ENCODE peak calls at places on chromosome 14, in ten cellular contexts. M is stomach, J is H1, T is sigmoid colon, B is tibial nerve, V is SK-N-SH, I is transverse colon, G is HepG2, Q is esophagus muscularis mucosa, F is K562. P is an unnamed sample.

GRCh38 chr14:91536327-91536726 is 26.2 kb upstream of the PPP4R3A start:
- DNase-seq in T (no peak), G (no peak), V (no peak), Q (no peak), B (no peak), F (no peak), J (no peak), I (no peak), M (no peak), P (no peak)

GRCh38 chr14:98366429-98366828 is 905.6 kb downstream of the BCL11B start:
- DNase-seq in V (no peak), T (no peak), J (no peak), I (no peak), B (no peak), G (no peak), F (no peak), M (no peak), Q (peak; percentile 55), P (no peak)

GRCh38 chr14:52434955-52435354 is 117.3 kb downstream of the TXNDC16 start:
- DNase-seq in Q (no peak), J (no peak), G (no peak), V (no peak), T (no peak), F (no peak), B (no peak), I (no peak), M (no peak), P (no peak)

GRCh38 chr14:104145826-104146642 is 7.6 kb downstream of the KIF26A start:
- DNase-seq in I (no peak), Q (no peak), B (no peak), M (no peak), G (no peak), J (peak; percentile 42), F (no peak), V (peak; percentile 49), T (peak; percentile 47), P (peak; percentile 17)

GRCh38 chr14:62162998-62163589 is 400.9 kb downstream of the SNAPC1 start:
- DNase-seq in G (peak; percentile 18), M (no peak), T (no peak), Q (no peak), B (no peak), V (peak; percentile 40), I (no peak), J (no peak), F (peak; percentile 12), P (no peak)

GRCh38 chr14:89164168-89165074 is 252.6 kb downstream of the FOXN3 start:
- DNase-seq in I (no peak), G (no peak), J (no peak), F (peak; percentile 34), V (no peak), M (no peak), B (no peak), T (no peak), Q (no peak), P (no peak)

GRCh38 chr14:105354541-105354940 is 40.0 kb downstream of the PACS2 start:
- DNase-seq in G (no peak), J (no peak), T (no peak), F (no peak), V (no peak), M (no peak), I (no peak), Q (no peak), B (no peak), P (no peak)

GRCh38 chr14:67908061-67908767 is 88.6 kb downstream of the RAD51B start:
- DNase-seq in B (no peak), F (no peak), J (no peak), I (no peak), V (no peak), Q (no peak), M (no peak), G (no peak), T (no peak), P (no peak)

DNA sequence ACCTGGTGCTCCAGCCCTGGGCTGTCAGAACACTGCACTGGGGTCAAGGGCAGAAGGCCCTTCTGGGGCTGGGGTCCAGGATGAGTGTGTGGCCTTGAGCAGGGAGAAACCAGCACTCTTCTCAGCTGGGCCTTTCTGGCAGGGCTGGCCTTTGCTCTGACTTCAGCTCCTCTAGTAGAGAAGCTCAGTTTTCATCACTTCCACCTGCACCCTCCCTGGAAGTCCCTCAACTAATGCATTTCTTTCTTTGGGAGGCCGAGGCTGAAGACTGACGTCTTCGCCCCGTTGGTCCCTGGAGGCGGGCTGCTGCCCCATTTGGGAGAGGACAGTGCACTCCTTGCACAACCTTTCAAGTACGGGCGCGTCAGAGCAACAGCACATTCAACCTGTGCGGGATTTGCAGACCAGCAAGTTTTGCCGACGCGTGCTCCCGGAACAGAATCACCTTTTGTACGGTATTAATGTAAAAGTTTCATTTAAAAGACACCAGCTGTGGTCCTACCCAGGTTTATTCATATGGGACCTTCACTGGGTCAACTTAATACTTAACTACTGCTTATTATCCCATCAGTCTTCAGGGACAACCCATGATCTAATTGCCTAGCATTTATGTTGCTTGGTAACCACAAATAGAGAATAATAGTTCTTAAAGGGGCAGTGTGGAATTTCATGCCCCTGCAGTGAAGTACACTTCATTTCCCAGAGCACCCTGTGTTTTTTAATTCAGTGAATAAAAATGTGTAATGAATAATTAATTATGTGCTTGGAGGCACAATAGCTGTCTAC is 134.9 kb upstream of the VRK1 start:
- DNase-seq in B (no peak), I (no peak), Q (peak; percentile 75), V (no peak), J (peak; percentile 42), G (no peak), F (no peak), T (no peak), M (no peak), P (no peak)
- TF ChIP-seq EP300 in B (no peak), I (no peak), Q (no peak), V (no peak), J (no peak), G (no peak), F (no peak), T (no peak), M (no peak), P (no peak)

GRCh38 chr14:101687756-101688546 is 73.6 kb upstream of the PPP2R5C start:
- DNase-seq in M (no peak), J (no peak), I (no peak), F (no peak), B (no peak), V (no peak), G (no peak), Q (no peak), T (no peak), P (no peak)
- H3K27me3 ChIP-seq in M (peaks cover 39% of the 10 kb centered on the region), J (peaks cover 39% of the 10 kb centered on the region), I (peaks cover 28% of the 10 kb centered on the region), F (no peaks in the 10 kb centered on the region), B (peaks cover 12% of the 10 kb centered on the region), V (no peaks in the 10 kb centered on the region), G (peaks cover 2% of the 10 kb centered on the region), Q (peaks cover 40% of the 10 kb centered on the region), T (no peaks in the 10 kb centered on the region), P (no peaks in the 10 kb centered on the region)

GRCh38 chr14:23579311-23579630 is 681 bp upstream of the JPH4 start:
- DNase-seq in M (peak; percentile 11), V (peak; percentile 65), B (no peak), G (peak; percentile 27), I (no peak), J (peak; percentile 50), Q (no peak), F (no peak), T (peak; percentile 29), P (no peak)

GRCh38 chr14:23580152-23580926 is 1.7 kb upstream of the JPH4 start:
- DNase-seq in G (peak; percentile 10), T (peak; percentile 37), Q (no peak), M (peak; percentile 21), V (no peak), B (no peak), I (no peak), J (no peak), F (no peak), P (no peak)

GRCh38 chr14:23578560-23579310 is at the start of gene JPH4:
- DNase-seq in M (peak; percentile 9), T (peak; percentile 34), Q (no peak), I (no peak), J (peak; percentile 77), V (peak; percentile 89), F (peak; percentile 27), G (no peak), B (no peak), P (peak; percentile 50)

GRCh38 chr14:23579739-23580138 is 1.1 kb upstream of the JPH4 start:
- DNase-seq in B (no peak), I (no peak), V (no peak), F (no peak), T (no peak), Q (no peak), J (no peak), M (no peak), G (peak; percentile 25), P (no peak)

DNA sequence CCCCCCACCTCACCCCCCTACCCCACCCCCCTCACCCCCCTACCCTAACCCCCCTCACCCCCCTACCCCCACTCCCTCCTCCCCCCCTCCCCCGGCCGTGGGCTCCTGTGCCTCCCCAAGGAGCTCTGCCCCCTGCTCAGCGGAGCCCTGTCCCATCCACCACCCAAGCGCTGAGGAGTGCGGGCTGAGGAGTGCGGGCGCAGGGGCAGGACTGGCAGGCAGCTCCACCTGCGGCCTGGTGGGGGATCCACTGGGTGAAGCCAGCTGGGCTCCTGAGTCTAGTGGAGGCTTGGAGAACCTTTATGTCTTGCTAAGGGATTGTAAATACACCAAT is 2.3 kb upstream of the JPH4 start:
- DNase-seq in I (no peak), B (no peak), J (no peak), G (no peak), M (peak; percentile 4), T (peak; percentile 26), Q (no peak), F (no peak), V (no peak), P (no peak)
- TF ChIP-seq EP300 in I (no peak), B (no peak), J (no peak), G (peak; percentile 28), M (no peak), T (no peak), Q (no peak), F (no peak), V (no peak), P (no peak)

GRCh38 chr14:92885279-92886061 is 37.5 kb upstream of the CHGA start:
- DNase-seq in Q (no peak), M (no peak), G (no peak), J (no peak), F (no peak), I (no peak), V (peak; percentile 61), T (no peak), B (no peak), P (no peak)

GRCh38 chr14:92887157-92887556 is 35.8 kb upstream of the CHGA start:
- DNase-seq in V (no peak), I (no peak), Q (no peak), T (no peak), B (no peak), J (no peak), F (no peak), M (no peak), G (no peak), P (no peak)

GRCh38 chr14:92884410-92884809 is 38.5 kb upstream of the CHGA start:
- DNase-seq in M (no peak), J (no peak), T (no peak), G (no peak), V (no peak), I (no peak), B (no peak), F (no peak), Q (no peak), P (no peak)

GRCh38 chr14:92888896-92889295 is 34.1 kb upstream of the CHGA start:
- DNase-seq in J (no peak), B (no peak), F (no peak), Q (no peak), G (no peak), T (no peak), V (no peak), M (no peak), I (no peak), P (no peak)

DNA sequence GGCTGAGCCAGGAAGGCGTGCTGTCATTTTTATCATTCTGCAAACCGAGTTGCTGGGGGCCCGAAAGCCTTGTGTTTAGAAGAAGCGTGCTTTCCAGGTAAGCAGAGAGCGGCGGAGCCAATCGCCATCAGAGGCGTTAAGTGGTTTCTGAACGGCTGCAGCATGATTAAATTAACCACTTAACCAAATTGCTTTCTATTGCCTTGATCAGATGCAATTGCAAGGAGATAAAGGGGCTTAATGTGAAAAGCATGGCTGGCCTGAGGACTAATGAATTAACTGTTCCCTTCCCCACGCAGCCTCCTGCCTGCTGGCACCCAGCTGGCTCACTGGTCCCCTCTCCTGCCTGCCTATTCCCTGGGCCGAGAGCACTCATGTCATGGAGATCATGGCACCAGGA is 36.6 kb upstream of the CHGA start:
- DNase-seq in T (no peak), Q (no peak), B (no peak), M (no peak), V (peak; percentile 80), F (no peak), I (no peak), G (no peak), J (no peak), P (no peak)
- H3K27me3 ChIP-seq in T (no peaks in the 10 kb centered on the region), Q (peaks cover 5% of the 10 kb centered on the region), B (no peaks in the 10 kb centered on the region), M (peaks cover 43% of the 10 kb centered on the region), V (peaks cover 6% of the 10 kb centered on the region), F (no peaks in the 10 kb centered on the region), I (peaks cover 18% of the 10 kb centered on the region), G (no peaks in the 10 kb centered on the region), J (no peaks in the 10 kb centered on the region), P (no peaks in the 10 kb centered on the region)

P was measured in ovary.